ENCODE peak calls at places on chromosomes 5 and 9, in nine cellular contexts. One of them, this sample, is unnamed.

GRCh38 chr5:150070277-150070638 is 16.1 kb downstream of the CSF1R start:
- DNase-seq in cardiac muscle cell: peak
- DNase-seq in CD8-positive, alpha-beta T cell: no peak
- DNase-seq in RWPE1: no peak
- DNase-seq in AG04450: no peak
- DNase-seq in endothelial cell of umbilical vein: no peak
- DNase-seq in stomach: no peak
- DNase-seq in endodermal cell: peak
- DNase-seq in uterus: no peak
- DNase-seq in this sample: no peak

GRCh38 chr5:38134750-38135330 is 123.5 kb upstream of the EGFLAM start:
- DNase-seq in cardiac muscle cell: no peak
- DNase-seq in CD8-positive, alpha-beta T cell: no peak
- DNase-seq in RWPE1: no peak
- DNase-seq in AG04450: no peak
- DNase-seq in endothelial cell of umbilical vein: no peak
- DNase-seq in stomach: no peak
- DNase-seq in endodermal cell: no peak
- DNase-seq in uterus: no peak
- DNase-seq in this sample: no peak

GRCh38 chr9:135076876-135077430 is 10.5 kb upstream of the OLFM1 start:
- DNase-seq in cardiac muscle cell: no peak
- DNase-seq in CD8-positive, alpha-beta T cell: no peak
- DNase-seq in RWPE1: no peak
- DNase-seq in AG04450: no peak
- DNase-seq in endothelial cell of umbilical vein: no peak
- DNase-seq in stomach: peak
- DNase-seq in endodermal cell: peak
- DNase-seq in uterus: peak
- DNase-seq in this sample: no peak

GRCh38 chr5:8908055-8908683 is 637.7 kb downstream of the SEMA5A start:
- DNase-seq in cardiac muscle cell: peak
- DNase-seq in CD8-positive, alpha-beta T cell: no peak
- DNase-seq in RWPE1: peak
- DNase-seq in AG04450: no peak
- DNase-seq in endothelial cell of umbilical vein: peak
- DNase-seq in stomach: no peak
- DNase-seq in endodermal cell: peak
- DNase-seq in uterus: no peak
- DNase-seq in this sample: no peak

GRCh38 chr9:137178939-137179630 is 7.2 kb upstream of the TMEM210 start:
- DNase-seq in cardiac muscle cell: no peak
- DNase-seq in CD8-positive, alpha-beta T cell: no peak
- DNase-seq in RWPE1: no peak
- DNase-seq in AG04450: no peak
- DNase-seq in endothelial cell of umbilical vein: no peak
- DNase-seq in stomach: no peak
- DNase-seq in endodermal cell: no peak
- DNase-seq in uterus: no peak
- DNase-seq in this sample: no peak

GRCh38 chr5:159448-160172 is 31.7 kb upstream of the LRRC14B start:
- DNase-seq in cardiac muscle cell: no peak
- DNase-seq in CD8-positive, alpha-beta T cell: no peak
- DNase-seq in RWPE1: no peak
- DNase-seq in AG04450: peak
- DNase-seq in endothelial cell of umbilical vein: no peak
- DNase-seq in stomach: peak
- DNase-seq in endodermal cell: peak
- DNase-seq in uterus: no peak
- DNase-seq in this sample: peak

GRCh38 chr5:96718635-96719077 is 56.5 kb downstream of the CAST start:
- DNase-seq in cardiac muscle cell: no peak
- DNase-seq in CD8-positive, alpha-beta T cell: no peak
- DNase-seq in RWPE1: peak
- DNase-seq in AG04450: no peak
- DNase-seq in endothelial cell of umbilical vein: no peak
- DNase-seq in stomach: peak
- DNase-seq in endodermal cell: no peak
- DNase-seq in uterus: peak
- DNase-seq in this sample: peak

GRCh38 chr5:38555354-38556114 is 912 bp downstream of the LIFR start:
- DNase-seq in cardiac muscle cell: no peak
- DNase-seq in CD8-positive, alpha-beta T cell: no peak
- DNase-seq in RWPE1: no peak
- DNase-seq in AG04450: no peak
- DNase-seq in endothelial cell of umbilical vein: peak
- DNase-seq in stomach: no peak
- DNase-seq in endodermal cell: no peak
- DNase-seq in uterus: no peak
- DNase-seq in this sample: no peak

GRCh38 chr9:104263942-104264341 is 169.8 kb downstream of the SMC2 start:
- DNase-seq in cardiac muscle cell: no peak
- DNase-seq in CD8-positive, alpha-beta T cell: no peak
- DNase-seq in RWPE1: no peak
- DNase-seq in AG04450: no peak
- DNase-seq in endothelial cell of umbilical vein: no peak
- DNase-seq in stomach: no peak
- DNase-seq in endodermal cell: no peak
- DNase-seq in uterus: no peak
- DNase-seq in this sample: no peak

GRCh38 chr5:7392401-7393024 is 3.4 kb upstream of the ADCY2 start:
- DNase-seq in cardiac muscle cell: peak
- DNase-seq in CD8-positive, alpha-beta T cell: no peak
- DNase-seq in RWPE1: no peak
- DNase-seq in AG04450: no peak
- DNase-seq in endothelial cell of umbilical vein: no peak
- DNase-seq in stomach: no peak
- DNase-seq in endodermal cell: peak
- DNase-seq in uterus: no peak
- DNase-seq in this sample: peak

GRCh38 chr5:110770286-110770685 is 31.5 kb downstream of the SLC25A46 start:
- DNase-seq in cardiac muscle cell: no peak
- DNase-seq in CD8-positive, alpha-beta T cell: no peak
- DNase-seq in RWPE1: no peak
- DNase-seq in AG04450: no peak
- DNase-seq in endothelial cell of umbilical vein: no peak
- DNase-seq in stomach: no peak
- DNase-seq in endodermal cell: no peak
- DNase-seq in uterus: no peak
- DNase-seq in this sample: no peak

GRCh38 chr5:135458921-135459331 is 6.8 kb upstream of the TIFAB start:
- DNase-seq in cardiac muscle cell: no peak
- DNase-seq in CD8-positive, alpha-beta T cell: no peak
- DNase-seq in RWPE1: peak
- DNase-seq in AG04450: no peak
- DNase-seq in endothelial cell of umbilical vein: no peak
- DNase-seq in stomach: peak
- DNase-seq in endodermal cell: no peak
- DNase-seq in uterus: no peak
- DNase-seq in this sample: peak

GRCh38 chr9:28051559-28051958 is 478.3 kb upstream of the C9orf72 start:
- DNase-seq in cardiac muscle cell: no peak
- DNase-seq in CD8-positive, alpha-beta T cell: no peak
- DNase-seq in RWPE1: no peak
- DNase-seq in AG04450: no peak
- DNase-seq in endothelial cell of umbilical vein: no peak
- DNase-seq in stomach: no peak
- DNase-seq in endodermal cell: no peak
- DNase-seq in uterus: no peak
- DNase-seq in this sample: no peak

GRCh38 chr9:138050472-138051330 is 173.1 kb downstream of the CACNA1B start:
- DNase-seq in cardiac muscle cell: no peak
- DNase-seq in CD8-positive, alpha-beta T cell: no peak
- DNase-seq in RWPE1: no peak
- DNase-seq in AG04450: no peak
- DNase-seq in endothelial cell of umbilical vein: no peak
- DNase-seq in stomach: peak
- DNase-seq in endodermal cell: peak
- DNase-seq in uterus: no peak
- DNase-seq in this sample: no peak

GRCh38 chr5:558326-558725 is 34.1 kb upstream of the SLC9A3 start:
- DNase-seq in cardiac muscle cell: no peak
- DNase-seq in CD8-positive, alpha-beta T cell: no peak
- DNase-seq in RWPE1: no peak
- DNase-seq in AG04450: no peak
- DNase-seq in endothelial cell of umbilical vein: no peak
- DNase-seq in stomach: no peak
- DNase-seq in endodermal cell: peak
- DNase-seq in uterus: no peak
- DNase-seq in this sample: no peak

DNA sequence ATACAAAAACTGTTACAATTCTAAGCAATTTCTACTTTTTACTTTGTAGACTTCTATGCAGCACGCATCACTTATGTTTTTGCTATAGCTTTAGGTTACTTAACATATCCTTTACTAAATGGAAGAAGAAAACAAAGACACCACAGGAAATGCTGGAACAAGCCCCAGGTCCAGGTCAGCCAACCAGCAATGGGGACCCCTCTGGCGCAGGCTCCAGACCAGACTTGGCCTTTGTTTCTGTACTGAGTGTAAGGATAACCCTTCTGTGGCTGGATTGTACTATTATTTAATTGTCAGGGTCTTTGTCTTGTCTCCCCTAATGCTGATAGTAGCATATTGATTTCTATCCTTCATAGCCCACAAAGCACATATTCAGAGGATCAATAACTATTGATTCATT is 4.2 kb downstream of the SEMA4D start:
- DNase-seq in cardiac muscle cell: no peak
- DNase-seq in CD8-positive, alpha-beta T cell: no peak
- DNase-seq in RWPE1: no peak
- DNase-seq in AG04450: no peak
- DNase-seq in endothelial cell of umbilical vein: no peak
- DNase-seq in stomach: no peak
- DNase-seq in endodermal cell: no peak
- DNase-seq in uterus: no peak
- DNase-seq in this sample: no peak
- H3K27ac ChIP-seq in cardiac muscle cell: no peak
- H3K27ac ChIP-seq in CD8-positive, alpha-beta T cell: peak
- H3K27ac ChIP-seq in RWPE1: no peak
- H3K27ac ChIP-seq in AG04450: no peak
- H3K27ac ChIP-seq in endothelial cell of umbilical vein: no peak
- H3K27ac ChIP-seq in stomach: no peak
- H3K27ac ChIP-seq in endodermal cell: peak
- H3K27ac ChIP-seq in uterus: no peak
- H3K27ac ChIP-seq in this sample: no peak

GRCh38 chr5:40798012-40798855 is at the start of gene PRKAA1:
- DNase-seq in cardiac muscle cell: peak
- DNase-seq in CD8-positive, alpha-beta T cell: peak
- DNase-seq in RWPE1: peak
- DNase-seq in AG04450: peak
- DNase-seq in endothelial cell of umbilical vein: peak
- DNase-seq in stomach: peak
- DNase-seq in endodermal cell: peak
- DNase-seq in uterus: peak
- DNase-seq in this sample: peak
- TF ChIP-seq CTCF in cardiac muscle cell: peak
- TF ChIP-seq CTCF in CD8-positive, alpha-beta T cell: peak
- TF ChIP-seq CTCF in RWPE1: peak
- TF ChIP-seq CTCF in AG04450: peak
- TF ChIP-seq CTCF in endothelial cell of umbilical vein: peak
- TF ChIP-seq CTCF in stomach: peak
- TF ChIP-seq CTCF in endodermal cell: peak
- TF ChIP-seq CTCF in uterus: peak
- TF ChIP-seq CTCF in this sample: peak

GRCh38 chr9:120758544-120758943 is 34.7 kb downstream of the FBXW2 start:
- DNase-seq in cardiac muscle cell: no peak
- DNase-seq in CD8-positive, alpha-beta T cell: no peak
- DNase-seq in RWPE1: no peak
- DNase-seq in AG04450: no peak
- DNase-seq in endothelial cell of umbilical vein: no peak
- DNase-seq in stomach: no peak
- DNase-seq in endodermal cell: no peak
- DNase-seq in uterus: no peak
- DNase-seq in this sample: no peak

GRCh38 chr9:120757268-120757900 is 35.8 kb downstream of the FBXW2 start:
- DNase-seq in cardiac muscle cell: no peak
- DNase-seq in CD8-positive, alpha-beta T cell: no peak
- DNase-seq in RWPE1: no peak
- DNase-seq in AG04450: no peak
- DNase-seq in endothelial cell of umbilical vein: no peak
- DNase-seq in stomach: no peak
- DNase-seq in endodermal cell: no peak
- DNase-seq in uterus: no peak
- DNase-seq in this sample: no peak

GRCh38 chr9:120759755-120760400 is 33.3 kb downstream of the FBXW2 start:
- DNase-seq in cardiac muscle cell: no peak
- DNase-seq in CD8-positive, alpha-beta T cell: no peak
- DNase-seq in RWPE1: no peak
- DNase-seq in AG04450: no peak
- DNase-seq in endothelial cell of umbilical vein: no peak
- DNase-seq in stomach: no peak
- DNase-seq in endodermal cell: no peak
- DNase-seq in uterus: no peak
- DNase-seq in this sample: no peak

GRCh38 chr9:120755044-120755443 is 38.2 kb downstream of the FBXW2 start:
- DNase-seq in cardiac muscle cell: no peak
- DNase-seq in CD8-positive, alpha-beta T cell: no peak
- DNase-seq in RWPE1: no peak
- DNase-seq in AG04450: no peak
- DNase-seq in endothelial cell of umbilical vein: no peak
- DNase-seq in stomach: no peak
- DNase-seq in endodermal cell: no peak
- DNase-seq in uterus: no peak
- DNase-seq in this sample: no peak

DNA sequence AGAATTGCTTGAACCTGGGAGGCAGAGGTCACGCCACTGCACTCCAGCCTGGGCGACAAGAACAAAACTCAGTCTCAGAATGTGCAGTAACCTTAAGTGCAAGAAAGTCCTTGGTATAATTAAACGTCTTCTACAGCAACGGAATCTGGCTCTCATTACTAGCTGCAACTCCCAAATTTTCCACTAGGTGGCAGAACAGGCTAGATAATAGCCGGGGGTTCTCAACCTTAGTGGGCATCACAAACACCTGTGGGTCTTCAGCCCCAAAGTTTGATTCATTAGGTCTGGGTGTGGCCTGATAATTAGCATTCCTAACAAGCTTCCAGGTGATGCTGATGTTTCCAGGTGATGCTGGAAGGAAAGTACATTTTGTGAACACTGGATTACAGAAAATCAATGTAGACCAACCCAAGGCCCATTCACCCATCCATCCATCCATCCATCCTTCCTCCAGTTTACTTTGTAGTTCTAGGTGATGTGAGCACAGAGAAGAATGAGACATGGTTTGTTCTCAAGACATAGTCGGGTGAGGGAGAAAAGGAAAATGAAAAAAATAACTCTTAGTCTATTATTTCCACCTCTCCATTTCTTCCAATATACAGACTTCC is 37.3 kb downstream of the FBXW2 start:
- DNase-seq in cardiac muscle cell: peak
- DNase-seq in CD8-positive, alpha-beta T cell: peak
- DNase-seq in RWPE1: peak
- DNase-seq in AG04450: no peak
- DNase-seq in endothelial cell of umbilical vein: peak
- DNase-seq in stomach: peak
- DNase-seq in endodermal cell: peak
- DNase-seq in uterus: peak
- DNase-seq in this sample: peak
- H3K27ac ChIP-seq in cardiac muscle cell: no peak
- H3K27ac ChIP-seq in CD8-positive, alpha-beta T cell: no peak
- H3K27ac ChIP-seq in RWPE1: peak
- H3K27ac ChIP-seq in AG04450: no peak
- H3K27ac ChIP-seq in endothelial cell of umbilical vein: no peak
- H3K27ac ChIP-seq in stomach: no peak
- H3K27ac ChIP-seq in endodermal cell: no peak
- H3K27ac ChIP-seq in uterus: peak
- H3K27ac ChIP-seq in this sample: no peak

GRCh38 chr5:76836181-76836580 is 13.6 kb upstream of the S100Z start:
- DNase-seq in cardiac muscle cell: no peak
- DNase-seq in CD8-positive, alpha-beta T cell: no peak
- DNase-seq in RWPE1: no peak
- DNase-seq in AG04450: no peak
- DNase-seq in endothelial cell of umbilical vein: peak
- DNase-seq in stomach: no peak
- DNase-seq in endodermal cell: no peak
- DNase-seq in uterus: no peak
- DNase-seq in this sample: peak
- TF ChIP-seq CTCF in cardiac muscle cell: no peak
- TF ChIP-seq CTCF in CD8-positive, alpha-beta T cell: no peak
- TF ChIP-seq CTCF in RWPE1: no peak
- TF ChIP-seq CTCF in AG04450: peak
- TF ChIP-seq CTCF in endothelial cell of umbilical vein: no peak
- TF ChIP-seq CTCF in stomach: no peak
- TF ChIP-seq CTCF in endodermal cell: no peak
- TF ChIP-seq CTCF in uterus: no peak
- TF ChIP-seq CTCF in this sample: no peak